ENCODE peak calls at places on chromosomes 6 and 20, in eight cellular contexts. One of them, this sample, is unnamed.

GRCh38 chr6:169994734-169995133 is 243.3 kb downstream of the ERMARD start:
- DNase-seq in HepG2: no peak
- DNase-seq in vagina: no peak
- DNase-seq in upper lobe of left lung: peak; percentile 14
- DNase-seq in SK-N-SH: no peak
- DNase-seq in HCT116: no peak
- DNase-seq in transverse colon: no peak
- DNase-seq in spleen: no peak
- DNase-seq in this sample: no peak

GRCh38 chr20:6651016-6651415 is 116.5 kb upstream of the BMP2 start:
- DNase-seq in upper lobe of left lung: no peak
- DNase-seq in vagina: no peak
- DNase-seq in SK-N-SH: no peak
- DNase-seq in HCT116: no peak
- DNase-seq in spleen: no peak
- DNase-seq in transverse colon: peak; percentile 28
- DNase-seq in HepG2: no peak
- DNase-seq in this sample: no peak

GRCh38 chr6:147227770-147228320 is 23.6 kb downstream of the STXBP5 start:
- DNase-seq in SK-N-SH: no peak
- DNase-seq in upper lobe of left lung: no peak
- DNase-seq in HepG2: no peak
- DNase-seq in HCT116: no peak
- DNase-seq in transverse colon: no peak
- DNase-seq in vagina: no peak
- DNase-seq in spleen: no peak
- DNase-seq in this sample: no peak

GRCh38 chr20:38173237-38174156 is 8.4 kb upstream of the TGM2 start:
- DNase-seq in HCT116: no peak
- DNase-seq in vagina: no peak
- DNase-seq in HepG2: peak; percentile 85
- DNase-seq in upper lobe of left lung: peak; percentile 38
- DNase-seq in SK-N-SH: no peak
- DNase-seq in transverse colon: no peak
- DNase-seq in spleen: no peak
- DNase-seq in this sample: no peak

GRCh38 chr20:6130045-6130444 is 7.2 kb upstream of the FERMT1 start:
- DNase-seq in upper lobe of left lung: no peak
- DNase-seq in transverse colon: no peak
- DNase-seq in spleen: no peak
- DNase-seq in HepG2: no peak
- DNase-seq in vagina: no peak
- DNase-seq in HCT116: no peak
- DNase-seq in SK-N-SH: no peak
- DNase-seq in this sample: peak; percentile 66

GRCh38 chr20:63744574-63745423 is 5.2 kb downstream of the SLC2A4RG start:
- DNase-seq in transverse colon: no peak
- DNase-seq in vagina: no peak
- DNase-seq in upper lobe of left lung: no peak
- DNase-seq in spleen: peak; percentile 75
- DNase-seq in HepG2: peak; percentile 53
- DNase-seq in SK-N-SH: peak; percentile 25
- DNase-seq in HCT116: no peak
- DNase-seq in this sample: no peak

GRCh38 chr6:105646391-105646867 is 243.5 kb upstream of the PREP start:
- DNase-seq in upper lobe of left lung: no peak
- DNase-seq in transverse colon: no peak
- DNase-seq in HCT116: no peak
- DNase-seq in HepG2: no peak
- DNase-seq in spleen: no peak
- DNase-seq in SK-N-SH: no peak
- DNase-seq in vagina: no peak
- DNase-seq in this sample: no peak

GRCh38 chr6:105484238-105485161 is 81.6 kb upstream of the PREP start:
- DNase-seq in vagina: no peak
- DNase-seq in HepG2: peak; percentile 41
- DNase-seq in SK-N-SH: peak; percentile 25
- DNase-seq in HCT116: peak; percentile 42
- DNase-seq in transverse colon: no peak
- DNase-seq in spleen: no peak
- DNase-seq in upper lobe of left lung: no peak
- DNase-seq in this sample: no peak

GRCh38 chr6:31736026-31736767 is at the start of gene CLIC1:
- DNase-seq in spleen: peak; percentile 95
- DNase-seq in transverse colon: peak; percentile 93
- DNase-seq in HepG2: peak; percentile 88
- DNase-seq in SK-N-SH: peak; percentile 87
- DNase-seq in HCT116: no peak
- DNase-seq in vagina: no peak
- DNase-seq in upper lobe of left lung: peak; percentile 91
- DNase-seq in this sample: peak; percentile 97

GRCh38 chr6:31738048-31738979 is 1.5 kb upstream of the MSH5 start:
- DNase-seq in HepG2: peak; percentile 97
- DNase-seq in SK-N-SH: no peak
- DNase-seq in HCT116: no peak
- DNase-seq in spleen: peak; percentile 90
- DNase-seq in upper lobe of left lung: peak; percentile 87
- DNase-seq in vagina: no peak
- DNase-seq in transverse colon: peak; percentile 84
- DNase-seq in this sample: no peak

GRCh38 chr6:31734703-31735500 is 1.4 kb downstream of the CLIC1 start:
- DNase-seq in HCT116: no peak
- DNase-seq in upper lobe of left lung: peak; percentile 83
- DNase-seq in vagina: no peak
- DNase-seq in transverse colon: peak; percentile 84
- DNase-seq in SK-N-SH: no peak
- DNase-seq in HepG2: peak; percentile 65
- DNase-seq in spleen: peak; percentile 86
- DNase-seq in this sample: no peak

GRCh38 chr6:31737315-31738047 is 1.2 kb upstream of the CLIC1 start:
- DNase-seq in SK-N-SH: no peak
- DNase-seq in HCT116: no peak
- DNase-seq in upper lobe of left lung: peak; percentile 38
- DNase-seq in spleen: no peak
- DNase-seq in vagina: no peak
- DNase-seq in transverse colon: peak; percentile 52
- DNase-seq in HepG2: peak; percentile 99
- DNase-seq in this sample: no peak

DNA sequence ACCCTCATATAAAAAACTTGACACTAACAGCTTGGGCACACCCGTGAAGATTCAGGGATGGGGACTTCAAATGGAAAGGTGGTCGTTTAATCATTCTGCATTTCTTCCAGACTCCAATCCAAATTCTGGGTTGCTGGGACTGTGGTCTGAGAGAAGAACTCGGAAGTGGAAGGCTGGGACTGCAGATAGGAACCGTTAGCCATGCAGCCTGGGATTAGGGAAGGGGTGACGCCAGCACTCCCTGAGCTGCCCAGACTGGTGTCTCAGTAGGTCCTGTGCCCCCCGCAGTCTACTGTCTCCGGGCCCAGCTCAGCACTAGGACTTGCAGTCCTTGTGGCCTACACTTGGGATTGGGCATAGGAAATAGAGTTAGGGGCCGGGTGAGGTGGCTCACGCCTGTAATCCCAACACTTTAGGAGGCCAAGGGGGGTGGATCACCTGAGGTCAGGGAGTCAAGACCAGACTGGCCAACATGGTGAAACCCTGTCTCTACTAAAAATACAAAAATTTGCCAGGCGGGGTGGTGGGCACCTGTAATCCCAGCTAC is 511 bp upstream of the CLIC1 start:
- DNase-seq in spleen: peak; percentile 82
- DNase-seq in HepG2: peak; percentile 33
- DNase-seq in HCT116: no peak
- DNase-seq in upper lobe of left lung: peak; percentile 55
- DNase-seq in SK-N-SH: no peak
- DNase-seq in vagina: no peak
- DNase-seq in transverse colon: peak; percentile 26
- DNase-seq in this sample: no peak
- H3K4me1 ChIP-seq in spleen: peaks cover 83% of the 10 kb centered on the region
- H3K4me1 ChIP-seq in HepG2: peaks cover 71% of the 10 kb centered on the region
- H3K4me1 ChIP-seq in HCT116: peaks cover 67% of the 10 kb centered on the region
- H3K4me1 ChIP-seq in upper lobe of left lung: peaks cover 66% of the 10 kb centered on the region
- H3K4me1 ChIP-seq in SK-N-SH: peaks cover 31% of the 10 kb centered on the region
- H3K4me1 ChIP-seq in vagina: peaks cover 60% of the 10 kb centered on the region
- H3K4me1 ChIP-seq in transverse colon: peaks cover 59% of the 10 kb centered on the region
- H3K4me1 ChIP-seq in this sample: peaks cover 67% of the 10 kb centered on the region

GRCh38 chr20:56411759-56412472 is at the start of gene CASS4:
- DNase-seq in HCT116: no peak
- DNase-seq in SK-N-SH: no peak
- DNase-seq in vagina: no peak
- DNase-seq in upper lobe of left lung: peak; percentile 57
- DNase-seq in HepG2: peak; percentile 68
- DNase-seq in transverse colon: no peak
- DNase-seq in spleen: no peak
- DNase-seq in this sample: no peak

GRCh38 chr20:56409946-56410345 is 2.1 kb upstream of the CASS4 start:
- DNase-seq in spleen: no peak
- DNase-seq in HepG2: no peak
- DNase-seq in transverse colon: no peak
- DNase-seq in vagina: no peak
- DNase-seq in upper lobe of left lung: no peak
- DNase-seq in SK-N-SH: no peak
- DNase-seq in HCT116: no peak
- DNase-seq in this sample: no peak

GRCh38 chr20:56412473-56412790 is 372 bp downstream of the CASS4 start:
- DNase-seq in transverse colon: no peak
- DNase-seq in HepG2: no peak
- DNase-seq in spleen: no peak
- DNase-seq in SK-N-SH: no peak
- DNase-seq in upper lobe of left lung: no peak
- DNase-seq in HCT116: no peak
- DNase-seq in vagina: no peak
- DNase-seq in this sample: no peak

GRCh38 chr20:56414842-56415765 is 3.0 kb downstream of the CASS4 start:
- DNase-seq in spleen: no peak
- DNase-seq in HCT116: no peak
- DNase-seq in upper lobe of left lung: no peak
- DNase-seq in HepG2: no peak
- DNase-seq in vagina: no peak
- DNase-seq in transverse colon: no peak
- DNase-seq in SK-N-SH: no peak
- DNase-seq in this sample: no peak

DNA sequence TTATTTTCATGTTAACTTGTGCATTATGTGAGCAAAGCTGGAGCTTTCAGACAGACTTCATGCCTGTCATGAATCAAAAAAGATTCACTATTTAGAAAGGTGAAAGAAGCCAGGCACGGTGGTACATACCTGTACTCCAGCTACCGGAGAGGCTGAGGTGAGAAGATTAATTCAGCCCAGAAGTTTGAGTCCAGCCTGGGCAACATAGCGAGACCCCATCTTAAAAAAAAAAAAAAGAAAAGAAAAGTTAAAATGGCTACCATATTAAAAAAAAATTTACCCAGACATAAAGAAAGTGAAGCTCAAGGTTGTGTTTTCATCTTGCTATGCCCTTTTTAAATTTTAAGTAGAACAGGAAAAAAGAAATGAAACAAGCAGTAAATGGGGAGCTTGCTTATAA is 889 bp downstream of the CASS4 start:
- DNase-seq in upper lobe of left lung: no peak
- DNase-seq in HepG2: no peak
- DNase-seq in transverse colon: no peak
- DNase-seq in HCT116: no peak
- DNase-seq in vagina: no peak
- DNase-seq in spleen: no peak
- DNase-seq in SK-N-SH: no peak
- DNase-seq in this sample: no peak
- H3K4me3 ChIP-seq in upper lobe of left lung: peak overlapping the region; percentile 6
- H3K4me3 ChIP-seq in HepG2: no peak overlapping the region
- H3K4me3 ChIP-seq in transverse colon: peak overlapping the region; percentile 4
- H3K4me3 ChIP-seq in HCT116: no peak overlapping the region
- H3K4me3 ChIP-seq in vagina: no peak overlapping the region
- H3K4me3 ChIP-seq in spleen: peak overlapping the region; percentile 35
- H3K4me3 ChIP-seq in SK-N-SH: no peak overlapping the region
- H3K4me3 ChIP-seq in this sample: peak overlapping the region; percentile 40

DNA sequence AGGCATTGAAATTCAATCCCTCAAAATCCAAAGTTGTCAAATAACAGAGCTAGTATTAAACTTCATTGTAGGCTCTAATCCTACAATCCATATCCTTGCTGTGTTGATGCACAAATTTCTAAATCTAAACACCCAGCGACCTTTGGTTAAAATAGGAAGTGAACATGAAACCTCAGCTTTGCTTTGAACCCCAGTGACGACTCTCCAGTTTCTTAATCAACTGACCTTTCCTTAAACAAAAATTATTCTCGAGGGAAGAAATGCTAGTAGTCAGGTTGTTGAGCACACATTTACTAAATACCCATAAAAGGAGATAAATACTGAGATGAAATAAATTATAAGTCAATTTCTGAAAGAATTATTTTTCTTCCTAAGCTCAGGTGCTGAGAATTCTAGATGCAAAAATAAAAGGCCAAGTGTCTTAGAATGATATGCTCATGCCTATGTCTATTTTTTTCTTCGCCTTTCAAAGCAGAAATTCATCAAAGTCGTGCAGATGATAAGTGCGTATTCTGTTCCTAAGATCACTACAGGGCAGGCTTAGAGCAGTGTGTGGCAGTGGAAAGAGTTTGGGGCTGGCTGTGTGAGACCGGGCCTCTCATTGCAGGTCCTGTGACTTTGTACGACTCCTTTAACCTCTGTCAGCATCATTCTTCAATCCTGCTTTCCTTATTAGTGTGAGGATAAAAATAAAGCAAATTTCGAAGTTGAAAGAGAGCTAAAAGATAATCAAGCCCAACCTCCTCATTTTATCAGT is 208.7 kb downstream of the PRL start:
- DNase-seq in HCT116: no peak
- DNase-seq in HepG2: no peak
- DNase-seq in upper lobe of left lung: no peak
- DNase-seq in vagina: no peak
- DNase-seq in spleen: no peak
- DNase-seq in SK-N-SH: no peak
- DNase-seq in transverse colon: no peak
- DNase-seq in this sample: no peak
- TF ChIP-seq POLR2AphosphoS5 in HCT116: no peak
- TF ChIP-seq POLR2AphosphoS5 in HepG2: no peak
- TF ChIP-seq POLR2AphosphoS5 in upper lobe of left lung: no peak
- TF ChIP-seq POLR2AphosphoS5 in vagina: no peak
- TF ChIP-seq POLR2AphosphoS5 in spleen: no peak
- TF ChIP-seq POLR2AphosphoS5 in SK-N-SH: no peak
- TF ChIP-seq POLR2AphosphoS5 in transverse colon: no peak
- TF ChIP-seq POLR2AphosphoS5 in this sample: no peak

GRCh38 chr6:6002005-6002808 is 4.5 kb downstream of the NRN1 start:
- DNase-seq in spleen: no peak
- DNase-seq in transverse colon: no peak
- DNase-seq in upper lobe of left lung: no peak
- DNase-seq in vagina: no peak
- DNase-seq in HCT116: no peak
- DNase-seq in HepG2: no peak
- DNase-seq in SK-N-SH: no peak
- DNase-seq in this sample: peak; percentile 74

GRCh38 chr6:6004147-6004995 is 2.4 kb downstream of the NRN1 start:
- DNase-seq in HepG2: no peak
- DNase-seq in vagina: peak; percentile 70
- DNase-seq in spleen: no peak
- DNase-seq in upper lobe of left lung: no peak
- DNase-seq in transverse colon: no peak
- DNase-seq in SK-N-SH: peak; percentile 49
- DNase-seq in HCT116: no peak
- DNase-seq in this sample: no peak

GRCh38 chr6:6001443-6001842 is 5.3 kb downstream of the NRN1 start:
- DNase-seq in SK-N-SH: no peak
- DNase-seq in upper lobe of left lung: no peak
- DNase-seq in HepG2: no peak
- DNase-seq in HCT116: no peak
- DNase-seq in spleen: no peak
- DNase-seq in vagina: no peak
- DNase-seq in transverse colon: no peak
- DNase-seq in this sample: no peak

GRCh38 chr6:6002809-6003333 is 3.9 kb downstream of the NRN1 start:
- DNase-seq in SK-N-SH: no peak
- DNase-seq in HCT116: no peak
- DNase-seq in upper lobe of left lung: no peak
- DNase-seq in vagina: no peak
- DNase-seq in transverse colon: no peak
- DNase-seq in spleen: no peak
- DNase-seq in HepG2: no peak
- DNase-seq in this sample: peak; percentile 8

GRCh38 chr6:6003334-6004146 is 3.2 kb downstream of the NRN1 start:
- DNase-seq in HCT116: no peak
- DNase-seq in spleen: peak; percentile 85
- DNase-seq in HepG2: no peak
- DNase-seq in SK-N-SH: peak; percentile 72
- DNase-seq in upper lobe of left lung: no peak
- DNase-seq in vagina: peak; percentile 81
- DNase-seq in transverse colon: no peak
- DNase-seq in this sample: peak; percentile 85
- H3K4me1 ChIP-seq in HCT116: peaks cover 8% of the 10 kb centered on the region
- H3K4me1 ChIP-seq in spleen: peaks cover 94% of the 10 kb centered on the region
- H3K4me1 ChIP-seq in HepG2: peaks cover 17% of the 10 kb centered on the region
- H3K4me1 ChIP-seq in SK-N-SH: peaks cover 3% of the 10 kb centered on the region
- H3K4me1 ChIP-seq in upper lobe of left lung: peaks cover 68% of the 10 kb centered on the region
- H3K4me1 ChIP-seq in vagina: peaks cover 68% of the 10 kb centered on the region
- H3K4me1 ChIP-seq in transverse colon: peaks cover 32% of the 10 kb centered on the region
- H3K4me1 ChIP-seq in this sample: peaks cover 53% of the 10 kb centered on the region